ENCODE peak calls at places on chromosomes 12 and 14, in eight cellular contexts. L is activated T-cell treated with anti-CD3 and anti-CD28 coated beads, Interleukin-2, amount 50 U/mL, for 4 hours; M is activated naive CD4-positive, alpha-beta T cell treated with Interleukin-2 at 50 U/mL for 16 hours; E is RPMI7951; K is HEK293T; G is BE2C; Q is AG09309; V is HuH-7. Z is an unnamed sample.

GRCh38 chr14:38409081-38409705 is 153.3 kb upstream of the CLEC14A start:
- DNase-seq in G (no peak), E (no peak), M (no peak), K (no peak), Q (no peak), V (no peak), L (no peak), Z (no peak)

GRCh38 chr14:33357225-33358010 is 418.7 kb downstream of the NPAS3 start:
- DNase-seq in G (no peak), Q (no peak), V (no peak), K (no peak), E (no peak), M (no peak), L (no peak), Z (no peak)

GRCh38 chr14:40204441-40205175 is 772.4 kb upstream of the FBXO33 start:
- DNase-seq in E (no peak), Q (no peak), K (no peak), V (no peak), G (no peak), L (no peak), M (no peak), Z (no peak)

GRCh38 chr14:91381801-91382670 is 35.6 kb downstream of the CCDC88C start:
- DNase-seq in E (no peak), M (no peak), L (no peak), V (no peak), G (no peak), K (no peak), Q (no peak), Z (peak; percentile 48)

GRCh38 chr12:45914090-45914489 is 76.3 kb downstream of the SCAF11 start:
- DNase-seq in E (peak; percentile 63), K (no peak), G (no peak), V (no peak), M (no peak), Q (peak; percentile 49), L (no peak), Z (no peak)

GRCh38 chr14:67815573-67816235 is 686 bp downstream of the ZFYVE26 start:
- DNase-seq in G (no peak), E (peak; percentile 14), K (peak; percentile 13), M (no peak), V (no peak), Q (no peak), L (no peak), Z (no peak)

GRCh38 chr12:93145086-93145485 is 216.0 kb upstream of the EEA1 start:
- DNase-seq in L (no peak), K (no peak), M (no peak), G (no peak), E (no peak), Q (peak; percentile 76), V (no peak), Z (no peak)

GRCh38 chr14:104387000-104387384 is 192.6 kb upstream of the C14orf180 start:
- DNase-seq in M (peak; percentile 0), Q (no peak), L (no peak), V (no peak), G (peak; percentile 20), E (no peak), K (no peak), Z (peak; percentile 7)

GRCh38 chr12:1580526-1580925 is 13.9 kb downstream of the FBXL14 start:
- DNase-seq in M (no peak), V (no peak), Q (no peak), L (no peak), E (no peak), K (no peak), G (no peak), Z (no peak)

GRCh38 chr14:43522191-43522590 is 984.9 kb downstream of the FSCB start:
- DNase-seq in Q (no peak), K (no peak), M (no peak), V (no peak), L (no peak), E (no peak), G (no peak), Z (no peak)

GRCh38 chr14:80956922-80957321 is 1.5 kb downstream of the TSHR start:
- DNase-seq in M (no peak), K (no peak), G (no peak), L (no peak), V (no peak), Q (no peak), E (no peak), Z (no peak)

GRCh38 chr14:102007916-102008418 is 43.6 kb downstream of the DYNC1H1 start:
- DNase-seq in G (no peak), M (no peak), K (no peak), V (no peak), L (no peak), Q (no peak), E (no peak), Z (no peak)

GRCh38 chr14:31414190-31414833 is 6.0 kb downstream of the HEATR5A start:
- DNase-seq in E (no peak), L (no peak), M (no peak), V (no peak), G (no peak), K (no peak), Q (no peak), Z (no peak)

GRCh38 chr12:6963016-6963731 is 7.3 kb downstream of the PHB2 start:
- DNase-seq in Q (no peak), L (peak; percentile 12), K (no peak), V (no peak), M (no peak), E (no peak), G (no peak), Z (no peak)

GRCh38 chr12:97642906-97643305 is 180.3 kb downstream of the RMST start:
- DNase-seq in E (no peak), L (no peak), Q (no peak), M (no peak), G (no peak), V (no peak), K (no peak), Z (no peak)

GRCh38 chr14:60174352-60175254 is 9.4 kb upstream of the DHRS7 start:
- DNase-seq in M (no peak), V (no peak), K (no peak), Q (no peak), L (no peak), E (no peak), G (peak; percentile 34), Z (no peak)

GRCh38 chr12:132154941-132155770 is 10.9 kb downstream of the NOC4L start:
- DNase-seq in Q (no peak), E (peak; percentile 49), L (no peak), M (no peak), K (no peak), V (no peak), G (no peak), Z (peak; percentile 29)

GRCh38 chr14:105012171-105012985 is 8.5 kb downstream of the CDCA4 start:
- DNase-seq in M (no peak), L (no peak), E (no peak), Q (no peak), K (no peak), G (peak; percentile 62), V (no peak), Z (no peak)

GRCh38 chr14:68785817-68786490 is 6.9 kb downstream of the ZFP36L1 start:
- DNase-seq in M (peak; percentile 46), L (peak; percentile 52), Q (no peak), G (no peak), K (no peak), E (peak; percentile 80), V (no peak), Z (peak; percentile 62)

GRCh38 chr14:104393898-104394605 is 185.5 kb upstream of the C14orf180 start:
- DNase-seq in K (no peak), Q (no peak), G (peak; percentile 87), L (peak; percentile 42), V (no peak), E (peak; percentile 16), M (peak; percentile 58), Z (peak; percentile 74)

GRCh38 chr14:102591372-102591943 is 991 bp upstream of the RCOR1 start:
- DNase-seq in Q (no peak), E (no peak), M (peak; percentile 21), K (no peak), L (no peak), G (peak; percentile 47), V (no peak), Z (peak; percentile 30)

GRCh38 chr12:109488051-109488665 is 10.7 kb downstream of the UBE3B start:
- DNase-seq in M (no peak), G (no peak), E (no peak), K (no peak), V (no peak), L (no peak), Q (peak; percentile 69), Z (no peak)

GRCh38 chr14:67970923-67971322 is 151.3 kb downstream of the RAD51B start:
- DNase-seq in M (no peak), V (no peak), E (no peak), Q (no peak), G (no peak), K (no peak), L (no peak), Z (no peak)

GRCh38 chr14:98136019-98136418 is 1136.0 kb downstream of the BCL11B start:
- DNase-seq in G (no peak), V (no peak), Q (no peak), M (no peak), E (no peak), L (no peak), K (no peak), Z (peak; percentile 42)

GRCh38 chr12:78359530-78359929 is 505.0 kb upstream of the SYT1 start:
- DNase-seq in G (no peak), K (no peak), E (no peak), M (no peak), L (no peak), V (no peak), Q (peak; percentile 16), Z (no peak)

GRCh38 chr14:85535916-85536834 is 6.2 kb downstream of the FLRT2 start:
- DNase-seq in E (peak; percentile 56), V (peak; percentile 42), Q (no peak), K (no peak), G (no peak), L (no peak), M (no peak), Z (no peak)

GRCh38 chr12:29565727-29566126 is 68.2 kb upstream of the OVCH1 start:
- DNase-seq in Q (no peak), L (no peak), M (no peak), K (no peak), E (no peak), G (no peak), V (no peak), Z (no peak)

GRCh38 chr14:74251546-74252030 is 12.3 kb downstream of the VSX2 start:
- DNase-seq in M (peak; percentile 72), E (peak; percentile 75), K (peak; percentile 92), G (peak; percentile 78), Q (peak; percentile 31), V (peak; percentile 81), L (peak; percentile 58), Z (peak; percentile 81)

GRCh38 chr12:8780389-8780788 is 42.0 kb upstream of the A2ML1 start:
- DNase-seq in V (peak; percentile 34), Q (peak; percentile 24), G (no peak), L (no peak), E (peak; percentile 7), M (no peak), K (peak; percentile 14), Z (no peak)

GRCh38 chr14:20048202-20048601 is 11.6 kb upstream of the OR4L1 start:
- DNase-seq in E (no peak), L (no peak), M (no peak), K (no peak), Q (no peak), G (no peak), V (no peak), Z (no peak)

GRCh38 chr14:43014338-43014737 is 1407.7 kb downstream of the LRFN5 start:
- DNase-seq in M (no peak), G (no peak), E (no peak), V (no peak), L (no peak), Q (no peak), K (no peak), Z (no peak)

GRCh38 chr12:55852740-55853139 is 10.0 kb upstream of the MMP19 start:
- DNase-seq in G (no peak), V (no peak), Q (no peak), M (no peak), L (no peak), E (no peak), K (no peak), Z (no peak)

GRCh38 chr14:38254565-38255407 is 1.1 kb downstream of the CLEC14A start:
- DNase-seq in Q (no peak), G (no peak), V (no peak), K (no peak), L (no peak), M (no peak), E (no peak), Z (peak; percentile 10)

GRCh38 chr12:17192721-17193120 is 586.8 kb upstream of the LMO3 start:
- DNase-seq in G (no peak), Q (no peak), E (no peak), M (no peak), L (no peak), V (no peak), K (no peak), Z (no peak)

Z was measured in activated CD4-positive, alpha-beta memory T cell treated with anti-CD3 and anti-CD28 coated beads for 36 hours.